ENCODE peak calls at places on chromosomes 12 and 14, in six cellular contexts. R is K562, B is PC-3, N is HCT116, X is fibroblast of lung, Z is neural progenitor cell. M is an unnamed sample.

GRCh38 chr12:124829008-124829707 is 34.5 kb downstream of the SCARB1 start:
- DNase-seq in R (peak; percentile 62), B (peak; percentile 91), N (no peak), X (peak; percentile 86), Z (no peak), M (peak; percentile 32)

GRCh38 chr12:87820524-87821194 is 208.5 kb downstream of the C12orf50 start:
- DNase-seq in R (no peak), B (peak; percentile 66), N (peak; percentile 64), X (peak; percentile 89), Z (no peak), M (no peak)

GRCh38 chr14:99733551-99734405 is 49.7 kb downstream of the CYP46A1 start:
- DNase-seq in R (no peak), B (no peak), N (no peak), X (no peak), Z (no peak), M (no peak)

GRCh38 chr12:119410396-119410795 is 75.9 kb downstream of the CCDC60 start:
- DNase-seq in R (no peak), B (no peak), N (no peak), X (no peak), Z (peak; percentile 23), M (no peak)

GRCh38 chr12:10901427-10901826 is 7.9 kb downstream of the TAS2R13 start:
- DNase-seq in R (peak; percentile 25), B (peak; percentile 45), N (no peak), X (no peak), Z (no peak), M (no peak)

GRCh38 chr12:46661161-46661845 is 164.5 kb downstream of the SLC38A4 start:
- DNase-seq in R (peak; percentile 40), B (peak; percentile 80), N (peak; percentile 71), X (peak; percentile 91), Z (peak; percentile 76), M (peak; percentile 91)

GRCh38 chr12:33322519-33322918 is 117.1 kb downstream of the SYT10 start:
- DNase-seq in R (peak; percentile 10), B (no peak), N (no peak), X (no peak), Z (peak; percentile 5), M (no peak)

GRCh38 chr14:71397371-71397770 is 490.1 kb downstream of the PCNX1 start:
- DNase-seq in R (no peak), B (no peak), N (no peak), X (no peak), Z (no peak), M (no peak)

GRCh38 chr12:6069452-6070093 is 54.9 kb downstream of the VWF start:
- DNase-seq in R (peak; percentile 23), B (no peak), N (no peak), X (peak; percentile 93), Z (no peak), M (no peak)

GRCh38 chr12:32390572-32391219 is 8.7 kb upstream of the FGD4 start:
- DNase-seq in R (no peak), B (no peak), N (no peak), X (peak; percentile 20), Z (no peak), M (no peak)

GRCh38 chr12:60333461-60333860 is 737.6 kb downstream of the SLC16A7 start:
- DNase-seq in R (no peak), B (peak; percentile 71), N (no peak), X (peak; percentile 5), Z (no peak), M (no peak)

GRCh38 chr14:100303179-100303578 is 3.1 kb downstream of the SLC25A29 start:
- DNase-seq in R (peak; percentile 41), B (peak; percentile 21), N (no peak), X (no peak), Z (peak; percentile 46), M (peak; percentile 28)

DNA sequence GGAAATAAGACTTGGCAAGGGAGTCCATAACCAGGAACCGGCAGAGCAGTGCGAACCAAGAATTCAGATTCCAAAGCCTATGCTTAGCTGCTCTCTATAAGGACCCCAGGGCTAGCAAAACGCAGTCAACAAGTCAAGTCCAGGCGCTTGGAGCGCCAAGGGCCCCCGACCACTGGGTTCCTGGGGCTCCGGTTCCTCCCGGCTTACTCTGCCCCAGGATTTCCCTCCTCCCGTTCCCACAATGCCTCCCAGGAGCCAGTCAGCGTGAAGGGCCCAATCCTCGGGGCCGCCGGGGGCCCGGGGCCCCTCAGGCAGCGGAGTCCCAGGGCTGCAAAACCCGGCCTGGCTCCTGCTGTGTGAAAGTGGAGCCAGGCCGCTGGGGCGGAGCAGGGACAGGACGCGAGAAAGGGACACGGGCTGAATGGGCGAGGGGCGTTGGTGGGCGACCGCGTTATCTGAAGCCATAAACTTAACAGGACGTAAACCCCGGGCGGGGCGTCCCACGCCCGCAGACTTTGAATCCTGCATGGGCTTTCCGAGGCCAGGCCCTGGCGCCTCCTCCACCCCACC is 1.5 kb downstream of the KRT8 start:
- DNase-seq in R (peak; percentile 95), B (peak; percentile 76), N (no peak), X (peak; percentile 84), Z (peak; percentile 96), M (peak; percentile 81)
- TF ChIP-seq EZH2 in R (no peak), B (no peak), N (no peak), X (no peak), Z (peak; percentile 61), M (no peak)

DNA sequence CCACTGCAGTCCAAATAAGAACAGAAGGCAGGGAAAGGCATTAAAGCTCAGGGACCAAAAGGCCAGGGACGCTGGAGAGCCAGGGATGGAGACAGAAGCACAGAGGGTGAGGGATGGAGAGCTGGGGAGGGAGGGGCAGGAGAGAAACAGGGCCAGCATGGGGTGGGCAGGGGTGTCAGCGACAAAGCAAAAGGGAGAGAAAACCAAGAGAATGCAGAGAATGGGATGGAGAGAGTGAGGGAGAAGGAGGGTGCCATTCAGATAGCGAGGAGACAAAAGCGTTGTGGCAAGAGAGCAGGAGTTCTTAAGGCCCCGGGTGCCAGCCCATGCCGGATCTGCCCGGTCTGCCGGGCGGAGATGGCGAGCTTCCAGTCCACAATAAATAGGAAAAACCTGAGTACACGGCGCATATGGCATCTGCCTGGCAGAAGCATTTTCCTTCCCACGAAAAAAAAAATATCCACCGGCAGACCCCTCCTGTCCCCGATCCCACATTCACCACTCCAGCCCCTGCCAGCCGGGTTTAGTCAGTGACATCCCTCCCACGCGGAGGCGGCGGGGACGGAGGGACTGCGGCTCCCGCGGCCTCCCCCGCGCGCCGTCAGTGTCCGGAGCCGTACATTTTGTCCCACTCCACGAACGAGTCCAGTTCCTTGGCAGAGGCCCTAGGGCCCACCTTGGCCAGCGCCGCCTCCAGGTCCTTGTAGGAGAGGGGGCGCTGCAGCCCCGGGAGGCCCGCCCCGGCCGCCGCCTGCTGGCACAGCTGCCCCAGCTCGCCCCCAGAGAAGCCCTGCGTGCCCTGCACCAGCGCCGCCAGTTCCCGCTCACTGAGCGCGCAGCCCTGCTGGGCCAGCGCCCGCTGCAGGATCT is 28.4 kb downstream of the FIGNL2 start:
- DNase-seq in R (no peak), B (no peak), N (no peak), X (peak; percentile 23), Z (peak; percentile 24), M (no peak)
- H3K27ac ChIP-seq in R (no peak overlapping the region), B (peak overlapping the region; percentile 29), N (peak overlapping the region; percentile 85), X (peak overlapping the region; percentile 34), Z (no peak overlapping the region), M (no peak overlapping the region)

GRCh38 chr14:65915125-65915524 is 502.6 kb downstream of the FUT8 start:
- DNase-seq in R (no peak), B (no peak), N (no peak), X (peak; percentile 2), Z (no peak), M (no peak)
- H3K4me3 ChIP-seq in R (no peak overlapping the region), B (no peak overlapping the region), N (no peak overlapping the region), X (no peak overlapping the region), Z (no peak overlapping the region), M (no peak overlapping the region)

DNA sequence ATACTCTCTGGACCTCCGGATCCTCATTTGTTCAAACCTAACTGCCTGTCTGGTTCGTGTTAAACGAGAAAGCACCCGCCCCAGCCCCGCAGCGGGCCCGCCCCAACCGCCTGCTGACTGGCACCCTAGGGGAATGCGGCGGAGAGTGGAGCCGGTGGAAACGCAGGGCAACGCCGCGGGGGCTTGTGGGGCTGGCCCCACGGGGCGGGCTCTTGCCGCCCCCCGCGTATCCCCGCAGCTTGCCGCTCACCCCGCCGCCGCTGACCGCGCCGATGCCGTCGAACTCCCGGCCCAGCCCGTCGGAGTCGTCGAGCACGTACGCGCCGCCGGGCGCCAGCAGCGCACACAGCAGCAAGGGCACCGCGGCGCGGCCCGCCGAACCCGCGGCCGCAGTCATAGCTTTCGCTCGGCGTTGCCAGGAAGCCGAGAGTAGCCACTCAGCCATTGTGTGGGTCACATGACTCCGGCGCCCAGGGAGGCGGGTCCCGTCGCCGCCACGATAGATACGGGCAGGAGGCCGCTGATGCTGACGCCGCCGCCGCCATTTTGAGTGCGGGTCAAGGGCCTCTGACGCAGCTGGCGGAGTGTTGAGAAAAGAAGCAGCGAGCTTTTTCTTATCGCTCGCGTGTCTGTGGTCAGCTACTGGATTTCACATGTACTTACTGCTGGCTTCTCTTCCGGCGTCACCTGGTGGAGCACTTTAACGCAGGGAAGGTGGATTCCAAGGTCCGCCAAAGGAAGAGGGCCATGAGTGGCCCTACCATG is at the start of gene GALC:
- DNase-seq in R (peak; percentile 80), B (no peak), N (no peak), X (peak; percentile 94), Z (peak; percentile 96), M (peak; percentile 88)
- TF ChIP-seq EZH2 in R (no peak), B (no peak), N (no peak), X (no peak), Z (peak; percentile 36), M (no peak)

GRCh38 chr12:3261782-3262359 is 184.7 kb downstream of the TSPAN9 start:
- DNase-seq in R (no peak), B (no peak), N (no peak), X (no peak), Z (no peak), M (no peak)
- H3K27ac ChIP-seq in R (no peak overlapping the region), B (no peak overlapping the region), N (no peak overlapping the region), X (no peak overlapping the region), Z (no peak overlapping the region), M (no peak overlapping the region)

GRCh38 chr12:108562348-108563134 is at the start of gene ISCU:
- DNase-seq in R (peak; percentile 98), B (peak; percentile 99), N (peak; percentile 95), X (peak; percentile 93), Z (peak; percentile 99), M (peak; percentile 98)

GRCh38 chr12:108563135-108563803 is 873 bp downstream of the ISCU start:
- DNase-seq in R (peak; percentile 90), B (peak; percentile 95), N (peak; percentile 87), X (peak; percentile 80), Z (peak; percentile 85), M (peak; percentile 93)

GRCh38 chr12:108561852-108562347 is 496 bp upstream of the ISCU start:
- DNase-seq in R (no peak), B (peak; percentile 15), N (peak; percentile 18), X (peak; percentile 7), Z (peak; percentile 53), M (no peak)

GRCh38 chr12:108564724-108565123 is 2.3 kb downstream of the ISCU start:
- DNase-seq in R (peak; percentile 39), B (no peak), N (no peak), X (no peak), Z (no peak), M (no peak)

GRCh38 chr12:108563804-108564151 is 1.4 kb downstream of the ISCU start:
- DNase-seq in R (no peak), B (no peak), N (no peak), X (no peak), Z (no peak), M (no peak)
- H3K4me3 ChIP-seq in R (peak overlapping the region; percentile 93), B (peak overlapping the region; percentile 90), N (peak overlapping the region; percentile 96), X (peak overlapping the region; percentile 96), Z (peak overlapping the region; percentile 67), M (peak overlapping the region; percentile 79)

M was measured in A673.